ENCODE peak calls at places on chromosomes 16 and 17, in eight cellular contexts. W, E, K, A, U, V, S and N are unnamed samples.

GRCh38 chr17:46847204-46848191 is 3.9 kb upstream of the WNT9B start:
- DNase-seq in W (no peak), A (no peak), K (no peak), E (no peak), V (no peak), U (no peak), S (no peak), N (no peak)

GRCh38 chr17:29744121-29744520 is 121.4 kb upstream of the CORO6 start:
- DNase-seq in S (no peak), A (no peak), E (no peak), W (no peak), U (no peak), V (no peak), K (no peak), N (no peak)

GRCh38 chr17:56765449-56765848 is 68.3 kb downstream of the C17orf67 start:
- DNase-seq in U (no peak), A (no peak), E (no peak), W (no peak), S (no peak), V (no peak), K (no peak), N (no peak)

GRCh38 chr17:4939554-4939803 is 367 bp downstream of the SLC25A11 start:
- DNase-seq in V (peak; percentile 70), S (no peak), K (no peak), A (peak; percentile 55), E (no peak), U (no peak), W (no peak), N (no peak)

GRCh38 chr17:82400830-82401229 is 17.3 kb upstream of the HEXD start:
- DNase-seq in W (no peak), U (no peak), K (no peak), E (no peak), V (no peak), S (peak; percentile 37), A (no peak), N (no peak)

GRCh38 chr17:5877366-5877765 is 192.8 kb upstream of the WSCD1 start:
- DNase-seq in K (no peak), U (no peak), E (no peak), A (no peak), W (no peak), V (no peak), S (no peak), N (no peak)

GRCh38 chr17:78624461-78625216 is 47.4 kb upstream of the DNAH17 start:
- DNase-seq in W (no peak), A (no peak), U (no peak), S (no peak), V (no peak), K (no peak), E (no peak), N (no peak)

GRCh38 chr16:61617214-61617783 is 418.9 kb downstream of the CDH8 start:
- DNase-seq in W (no peak), U (no peak), A (no peak), K (no peak), E (no peak), S (no peak), V (no peak), N (no peak)

GRCh38 chr17:57506253-57506911 is 238.7 kb downstream of the CCDC182 start:
- DNase-seq in A (no peak), E (no peak), S (no peak), K (no peak), W (no peak), V (no peak), U (no peak), N (no peak)

GRCh38 chr17:8649157-8650118 is 18.9 kb upstream of the MYH10 start:
- DNase-seq in K (no peak), V (peak; percentile 96), U (no peak), W (no peak), E (no peak), S (peak; percentile 21), A (peak; percentile 100), N (peak; percentile 86)

GRCh38 chr16:75676909-75677308 is at the start of gene CPHXL2:
- DNase-seq in W (no peak), U (no peak), K (no peak), E (no peak), A (no peak), S (no peak), V (no peak), N (no peak)

GRCh38 chr16:14658063-14658462 is 25.3 kb downstream of the BFAR start:
- DNase-seq in S (no peak), V (no peak), K (peak; percentile 9), E (no peak), U (no peak), A (no peak), W (no peak), N (no peak)

GRCh38 chr16:2450535-2450934 is 9.4 kb upstream of the TEDC2 start:
- DNase-seq in A (no peak), V (no peak), S (no peak), U (peak; percentile 73), K (no peak), W (no peak), E (no peak), N (no peak)

GRCh38 chr16:83085660-83086059 is 458.9 kb downstream of the CDH13 start:
- DNase-seq in V (no peak), E (no peak), S (no peak), U (no peak), A (no peak), K (no peak), W (no peak), N (no peak)

GRCh38 chr17:75087558-75088453 is at the start of gene SLC16A5:
- DNase-seq in E (no peak), A (peak; percentile 74), V (peak; percentile 86), U (peak; percentile 66), W (peak; percentile 27), K (peak; percentile 92), S (peak; percentile 83), N (peak; percentile 81)

GRCh38 chr16:57475711-57476339 is 10.5 kb downstream of the DOK4 start:
- DNase-seq in V (peak; percentile 73), A (peak; percentile 47), K (no peak), W (no peak), S (no peak), E (peak; percentile 43), U (no peak), N (peak; percentile 50)

GRCh38 chr17:75595919-75596310 is 8.3 kb downstream of the MYO15B start:
- DNase-seq in K (no peak), U (no peak), E (no peak), V (no peak), S (no peak), A (no peak), W (no peak), N (no peak)

GRCh38 chr17:39391448-39391847 is 10.0 kb downstream of the FBXL20 start:
- DNase-seq in E (no peak), V (no peak), S (no peak), W (no peak), K (no peak), U (no peak), A (no peak), N (no peak)

GRCh38 chr16:31008154-31008950 is 2.1 kb downstream of the STX1B start:
- DNase-seq in A (peak; percentile 84), W (no peak), S (no peak), U (no peak), E (peak; percentile 96), K (peak; percentile 64), V (no peak), N (peak; percentile 89)

GRCh38 chr16:11528053-11528452 is 58.7 kb downstream of the LITAF start:
- DNase-seq in W (no peak), E (no peak), S (no peak), A (no peak), K (no peak), V (no peak), U (no peak), N (no peak)

GRCh38 chr17:60557805-60558204 is 31.8 kb upstream of the APPBP2 start:
- DNase-seq in K (no peak), E (no peak), S (no peak), W (no peak), V (no peak), A (no peak), U (no peak), N (no peak)

GRCh38 chr16:87041286-87041685 is 275.9 kb downstream of the C16orf95 start:
- DNase-seq in V (no peak), K (no peak), U (no peak), A (no peak), W (no peak), E (no peak), S (no peak), N (no peak)

GRCh38 chr16:72995151-72995881 is 52.6 kb downstream of the ZFHX3 start:
- DNase-seq in K (peak; percentile 35), A (no peak), W (no peak), E (no peak), S (no peak), U (no peak), V (peak; percentile 59), N (no peak)

GRCh38 chr16:77647726-77648125 is 74.6 kb upstream of the NUDT7 start:
- DNase-seq in E (no peak), V (no peak), W (no peak), K (no peak), U (no peak), S (no peak), A (no peak), N (no peak)

GRCh38 chr16:1144476-1145382 is 8.2 kb upstream of the CACNA1H start:
- DNase-seq in K (no peak), S (no peak), E (no peak), W (no peak), U (no peak), V (no peak), A (no peak), N (no peak)

GRCh38 chr17:18246880-18247612 is 11.5 kb downstream of the FLII start:
- DNase-seq in W (no peak), V (no peak), E (peak; percentile 83), U (peak; percentile 90), K (no peak), S (peak; percentile 82), A (peak; percentile 63), N (peak; percentile 64)